ENCODE peak calls at places on chromosomes 3 and 15, in five cellular contexts. One of them, this sample, is unnamed.

GRCh38 chr15:67148196-67148701 is 82.8 kb downstream of the SMAD3 start:
- DNase-seq in Panc1: no peak
- DNase-seq in ovary: no peak
- DNase-seq in neural progenitor cell: no peak
- DNase-seq in cardiac muscle cell: no peak
- DNase-seq in this sample: peak; percentile 65

GRCh38 chr15:80250614-80251504 is 1.2 kb downstream of the CTXND1 start:
- DNase-seq in neural progenitor cell: peak; percentile 28
- DNase-seq in cardiac muscle cell: no peak
- DNase-seq in Panc1: no peak
- DNase-seq in ovary: no peak
- DNase-seq in this sample: no peak

GRCh38 chr3:19946291-19946831 is 536 bp upstream of the RAB5A start:
- DNase-seq in neural progenitor cell: no peak
- DNase-seq in ovary: no peak
- DNase-seq in cardiac muscle cell: no peak
- DNase-seq in Panc1: no peak
- DNase-seq in this sample: no peak

GRCh38 chr3:140720242-140720641 is 42.4 kb downstream of the TRIM42 start:
- DNase-seq in ovary: no peak
- DNase-seq in cardiac muscle cell: no peak
- DNase-seq in neural progenitor cell: no peak
- DNase-seq in Panc1: no peak
- DNase-seq in this sample: no peak

GRCh38 chr3:9715764-9716437 is 12.3 kb downstream of the CPNE9 start:
- DNase-seq in Panc1: no peak
- DNase-seq in ovary: peak; percentile 74
- DNase-seq in cardiac muscle cell: no peak
- DNase-seq in neural progenitor cell: peak; percentile 18
- DNase-seq in this sample: peak; percentile 77

GRCh38 chr3:176994393-176994792 is 202.9 kb downstream of the TBL1XR1 start:
- DNase-seq in cardiac muscle cell: no peak
- DNase-seq in Panc1: no peak
- DNase-seq in ovary: no peak
- DNase-seq in neural progenitor cell: no peak
- DNase-seq in this sample: no peak

GRCh38 chr15:44910981-44911625 is 45.4 kb upstream of the TERB2 start:
- DNase-seq in neural progenitor cell: no peak
- DNase-seq in ovary: no peak
- DNase-seq in cardiac muscle cell: no peak
- DNase-seq in Panc1: no peak
- DNase-seq in this sample: no peak

GRCh38 chr3:117736851-117737250 is 1027.3 kb downstream of the TUSC7 start:
- DNase-seq in Panc1: no peak
- DNase-seq in neural progenitor cell: no peak
- DNase-seq in cardiac muscle cell: no peak
- DNase-seq in ovary: no peak
- DNase-seq in this sample: no peak

GRCh38 chr3:42718338-42718737 is 15.7 kb upstream of the HHATL start:
- DNase-seq in ovary: no peak
- DNase-seq in cardiac muscle cell: no peak
- DNase-seq in Panc1: no peak
- DNase-seq in neural progenitor cell: no peak
- DNase-seq in this sample: no peak

GRCh38 chr3:24370352-24370751 is 124.3 kb downstream of the THRB start:
- DNase-seq in ovary: no peak
- DNase-seq in neural progenitor cell: no peak
- DNase-seq in Panc1: no peak
- DNase-seq in cardiac muscle cell: no peak
- DNase-seq in this sample: no peak

GRCh38 chr3:24374801-24375200 is 119.8 kb downstream of the THRB start:
- DNase-seq in Panc1: no peak
- DNase-seq in cardiac muscle cell: no peak
- DNase-seq in neural progenitor cell: no peak
- DNase-seq in ovary: no peak
- DNase-seq in this sample: no peak

GRCh38 chr3:24373198-24373959 is 121.3 kb downstream of the THRB start:
- DNase-seq in Panc1: no peak
- DNase-seq in cardiac muscle cell: no peak
- DNase-seq in neural progenitor cell: no peak
- DNase-seq in ovary: no peak
- DNase-seq in this sample: no peak

GRCh38 chr3:24375947-24376384 is 118.7 kb downstream of the THRB start:
- DNase-seq in cardiac muscle cell: no peak
- DNase-seq in neural progenitor cell: no peak
- DNase-seq in ovary: no peak
- DNase-seq in Panc1: no peak
- DNase-seq in this sample: no peak

DNA sequence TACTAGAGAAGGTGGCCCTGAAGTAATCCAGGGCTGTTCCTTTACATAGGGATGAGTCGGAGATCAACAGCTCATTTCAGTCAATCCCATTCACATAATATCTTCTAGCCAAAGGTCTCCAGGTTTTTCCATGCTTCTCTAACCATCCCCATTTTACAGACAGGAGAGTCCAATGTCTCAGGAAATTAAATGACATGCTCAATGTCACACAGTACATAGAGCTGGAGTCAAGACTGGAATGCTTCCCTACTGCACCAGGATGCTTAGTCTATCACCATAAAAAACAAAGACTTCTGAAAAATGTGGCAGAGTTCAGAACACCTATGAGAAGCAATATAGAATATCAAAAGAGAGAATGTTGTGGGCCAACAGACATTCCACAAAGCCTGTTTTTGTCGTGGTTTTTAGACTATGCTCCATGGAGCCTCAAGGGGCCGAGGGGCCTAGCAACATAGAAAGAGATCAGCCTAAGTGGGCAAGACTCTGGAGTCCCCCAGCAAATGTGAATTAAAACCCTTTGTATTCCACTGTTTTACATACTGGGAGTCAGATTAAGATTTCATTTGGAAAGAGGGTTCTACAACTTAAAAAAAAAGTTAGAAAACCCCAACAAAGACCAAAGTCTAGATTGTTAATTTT is 122.0 kb downstream of the THRB start:
- DNase-seq in Panc1: no peak
- DNase-seq in neural progenitor cell: no peak
- DNase-seq in ovary: no peak
- DNase-seq in cardiac muscle cell: no peak
- DNase-seq in this sample: no peak
- H3K4me1 ChIP-seq in Panc1: peaks cover 5% of the 10 kb centered on the region
- H3K4me1 ChIP-seq in neural progenitor cell: peaks cover 5% of the 10 kb centered on the region
- H3K4me1 ChIP-seq in ovary: peaks cover 1% of the 10 kb centered on the region
- H3K4me1 ChIP-seq in cardiac muscle cell: peaks cover 8% of the 10 kb centered on the region
- H3K4me1 ChIP-seq in this sample: peaks cover 13% of the 10 kb centered on the region

GRCh38 chr3:122578110-122578740 is 775 bp downstream of the PARP15 start:
- DNase-seq in Panc1: no peak
- DNase-seq in cardiac muscle cell: no peak
- DNase-seq in ovary: no peak
- DNase-seq in neural progenitor cell: no peak
- DNase-seq in this sample: no peak
- H3K27ac ChIP-seq in Panc1: no peak overlapping the region
- H3K27ac ChIP-seq in cardiac muscle cell: no peak overlapping the region
- H3K27ac ChIP-seq in ovary: no peak overlapping the region
- H3K27ac ChIP-seq in neural progenitor cell: no peak overlapping the region
- H3K27ac ChIP-seq in this sample: no peak overlapping the region

DNA sequence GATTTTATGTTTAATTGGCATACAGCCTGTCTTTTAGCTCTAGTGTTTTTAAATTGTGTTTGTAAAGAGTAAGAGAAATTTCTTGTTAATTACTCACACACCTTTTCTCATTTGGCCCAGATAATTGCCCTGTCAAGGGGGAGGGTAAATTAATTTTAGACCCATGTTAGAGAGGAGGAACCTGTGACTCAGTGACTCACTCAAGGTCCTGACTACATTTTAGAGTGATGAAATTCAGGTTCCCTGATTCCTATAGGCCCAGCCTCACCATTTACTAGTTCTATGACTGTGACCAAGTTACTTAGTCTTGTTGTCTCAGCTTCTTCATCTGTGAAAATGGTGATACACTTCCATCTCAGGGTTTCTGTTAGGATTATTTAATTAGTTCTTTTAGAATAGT is 125.2 kb upstream of the DPH6 start:
- DNase-seq in ovary: no peak
- DNase-seq in Panc1: no peak
- DNase-seq in neural progenitor cell: no peak
- DNase-seq in cardiac muscle cell: no peak
- DNase-seq in this sample: no peak
- H3K4me1 ChIP-seq in ovary: peaks cover 7% of the 10 kb centered on the region
- H3K4me1 ChIP-seq in Panc1: no peaks in the 10 kb centered on the region
- H3K4me1 ChIP-seq in neural progenitor cell: peaks cover 7% of the 10 kb centered on the region
- H3K4me1 ChIP-seq in cardiac muscle cell: peaks cover 67% of the 10 kb centered on the region
- H3K4me1 ChIP-seq in this sample: no peaks in the 10 kb centered on the region

GRCh38 chr3:172320468-172320867 is 127.8 kb downstream of the GHSR start:
- DNase-seq in Panc1: no peak
- DNase-seq in neural progenitor cell: no peak
- DNase-seq in ovary: no peak
- DNase-seq in cardiac muscle cell: no peak
- DNase-seq in this sample: peak; percentile 22

GRCh38 chr3:172317984-172318383 is 130.3 kb downstream of the GHSR start:
- DNase-seq in cardiac muscle cell: no peak
- DNase-seq in ovary: peak; percentile 66
- DNase-seq in Panc1: peak; percentile 61
- DNase-seq in neural progenitor cell: no peak
- DNase-seq in this sample: peak; percentile 93

GRCh38 chr3:172321035-172321434 is 127.2 kb downstream of the GHSR start:
- DNase-seq in ovary: no peak
- DNase-seq in neural progenitor cell: no peak
- DNase-seq in cardiac muscle cell: no peak
- DNase-seq in Panc1: no peak
- DNase-seq in this sample: no peak

GRCh38 chr3:172317481-172317880 is 130.8 kb downstream of the GHSR start:
- DNase-seq in cardiac muscle cell: no peak
- DNase-seq in ovary: no peak
- DNase-seq in neural progenitor cell: no peak
- DNase-seq in Panc1: no peak
- DNase-seq in this sample: no peak

GRCh38 chr3:172319653-172320052 is 128.6 kb downstream of the GHSR start:
- DNase-seq in Panc1: no peak
- DNase-seq in ovary: no peak
- DNase-seq in cardiac muscle cell: peak; percentile 48
- DNase-seq in neural progenitor cell: no peak
- DNase-seq in this sample: no peak
- H3K27ac ChIP-seq in Panc1: no peak overlapping the region
- H3K27ac ChIP-seq in ovary: peak overlapping the region; percentile 14
- H3K27ac ChIP-seq in cardiac muscle cell: peak overlapping the region; percentile 87
- H3K27ac ChIP-seq in neural progenitor cell: no peak overlapping the region
- H3K27ac ChIP-seq in this sample: no peak overlapping the region

DNA sequence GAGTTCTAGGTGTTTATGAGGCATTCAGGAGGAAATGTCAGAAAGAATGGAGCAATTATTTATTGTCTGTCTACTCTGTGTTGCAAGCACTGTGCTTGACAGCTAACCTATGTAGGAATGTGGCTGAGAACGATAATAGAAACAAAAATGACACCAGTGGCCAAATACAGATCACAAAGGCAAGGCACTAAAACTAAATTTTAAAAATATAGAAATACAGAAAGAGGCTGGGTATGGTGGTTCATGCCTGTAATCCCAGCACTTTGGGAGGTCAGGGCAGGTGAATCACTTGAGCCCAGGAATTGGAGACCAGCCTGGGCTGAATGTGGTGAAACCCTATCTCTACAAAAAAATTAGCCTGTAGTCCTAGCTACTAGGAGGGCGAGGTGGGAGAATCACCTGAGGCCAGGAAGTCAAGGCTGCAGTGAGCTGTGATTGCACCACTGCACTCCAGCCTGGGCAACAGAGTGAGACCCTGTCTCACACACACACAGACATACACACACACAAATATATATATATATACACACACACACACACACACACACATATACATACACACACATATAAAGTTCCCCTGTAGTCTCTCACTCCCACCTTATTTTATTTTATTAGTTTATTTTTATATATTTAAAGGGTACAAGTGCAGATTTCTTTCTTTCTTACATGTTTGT is 6.0 kb downstream of the PRKCI start:
- DNase-seq in ovary: no peak
- DNase-seq in neural progenitor cell: no peak
- DNase-seq in cardiac muscle cell: no peak
- DNase-seq in Panc1: no peak
- DNase-seq in this sample: peak; percentile 57
- H3K4me1 ChIP-seq in ovary: peaks cover 2% of the 10 kb centered on the region
- H3K4me1 ChIP-seq in neural progenitor cell: peaks cover 15% of the 10 kb centered on the region
- H3K4me1 ChIP-seq in cardiac muscle cell: peaks cover 2% of the 10 kb centered on the region
- H3K4me1 ChIP-seq in Panc1: peaks cover 3% of the 10 kb centered on the region
- H3K4me1 ChIP-seq in this sample: peaks cover 65% of the 10 kb centered on the region

DNA sequence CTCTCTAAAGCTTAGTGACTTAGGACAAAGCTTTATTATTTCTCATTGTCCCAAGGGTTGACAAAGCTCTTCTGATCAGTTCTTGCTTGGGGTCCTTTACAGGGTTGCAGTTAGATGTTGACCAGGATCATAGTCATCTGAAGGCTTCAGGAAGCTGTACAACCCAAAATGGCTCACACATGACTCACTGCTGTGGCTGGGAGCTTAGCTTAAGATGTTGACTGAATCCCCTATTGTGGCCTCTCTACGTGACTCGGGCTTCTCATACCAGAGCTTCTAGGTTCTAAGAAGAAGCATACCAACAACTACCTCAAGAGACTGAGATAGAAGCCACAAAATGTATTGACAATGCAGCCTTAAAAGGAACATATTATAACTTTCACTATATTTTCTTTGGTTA is 569.6 kb upstream of the ROBO2 start:
- DNase-seq in neural progenitor cell: no peak
- DNase-seq in Panc1: no peak
- DNase-seq in cardiac muscle cell: no peak
- DNase-seq in ovary: no peak
- DNase-seq in this sample: no peak
- H3K27ac ChIP-seq in neural progenitor cell: no peak overlapping the region
- H3K27ac ChIP-seq in Panc1: no peak overlapping the region
- H3K27ac ChIP-seq in cardiac muscle cell: no peak overlapping the region
- H3K27ac ChIP-seq in ovary: no peak overlapping the region
- H3K27ac ChIP-seq in this sample: no peak overlapping the region

GRCh38 chr3:16839271-16840110 is 45.3 kb upstream of the PLCL2 start:
- DNase-seq in ovary: no peak
- DNase-seq in cardiac muscle cell: no peak
- DNase-seq in neural progenitor cell: peak; percentile 6
- DNase-seq in Panc1: no peak
- DNase-seq in this sample: no peak

GRCh38 chr3:16842710-16843270 is 42.0 kb upstream of the PLCL2 start:
- DNase-seq in ovary: no peak
- DNase-seq in cardiac muscle cell: no peak
- DNase-seq in Panc1: no peak
- DNase-seq in neural progenitor cell: no peak
- DNase-seq in this sample: no peak

GRCh38 chr3:16841906-16842709 is 42.6 kb upstream of the PLCL2 start:
- DNase-seq in ovary: no peak
- DNase-seq in cardiac muscle cell: peak; percentile 24
- DNase-seq in Panc1: no peak
- DNase-seq in neural progenitor cell: no peak
- DNase-seq in this sample: peak; percentile 3

GRCh38 chr3:16840111-16840444 is 44.7 kb upstream of the PLCL2 start:
- DNase-seq in cardiac muscle cell: no peak
- DNase-seq in Panc1: no peak
- DNase-seq in ovary: no peak
- DNase-seq in neural progenitor cell: no peak
- DNase-seq in this sample: no peak

GRCh38 chr3:16841354-16841753 is 43.4 kb upstream of the PLCL2 start:
- DNase-seq in ovary: no peak
- DNase-seq in Panc1: no peak
- DNase-seq in cardiac muscle cell: no peak
- DNase-seq in neural progenitor cell: no peak
- DNase-seq in this sample: no peak
- H3K4me1 ChIP-seq in ovary: peaks cover 10% of the 10 kb centered on the region
- H3K4me1 ChIP-seq in Panc1: no peaks in the 10 kb centered on the region
- H3K4me1 ChIP-seq in cardiac muscle cell: peaks cover 25% of the 10 kb centered on the region
- H3K4me1 ChIP-seq in neural progenitor cell: peaks cover 18% of the 10 kb centered on the region
- H3K4me1 ChIP-seq in this sample: no peaks in the 10 kb centered on the region

This sample was measured in PC-9.